ENCODE peak calls at places on chromosome 16, in five cellular contexts. E is epithelial cell of proximal tubule, S is colonic mucosa, B is GM10248, L is NB4. Z is an unnamed sample.

GRCh38 chr16:1985466-1986150 is 1.6 kb downstream of the GFER start:
- DNase-seq in E (no peak), S (peak), B (no peak), L (no peak), Z (no peak)

GRCh38 chr16:9378876-9379275 is 287.4 kb downstream of the HAPSTR1 start:
- DNase-seq in E (no peak), S (no peak), B (no peak), L (peak), Z (no peak)

GRCh38 chr16:72876221-72876620 is 171.7 kb downstream of the ZFHX3 start:
- DNase-seq in E (no peak), S (peak), B (peak), L (peak), Z (no peak)

GRCh38 chr16:1206326-1206725 is 18.7 kb downstream of the TPSG1 start:
- DNase-seq in E (no peak), S (no peak), B (no peak), L (no peak), Z (no peak)

GRCh38 chr16:86508028-86508946 is 2.0 kb upstream of the FOXF1 start:
- DNase-seq in E (no peak), S (no peak), B (no peak), L (no peak), Z (no peak)

GRCh38 chr16:31696968-31697743 is 169.5 kb downstream of the AHSP start:
- DNase-seq in E (no peak), S (no peak), B (no peak), L (peak), Z (no peak)

GRCh38 chr16:19488213-19488640 is 33.7 kb downstream of the GDE1 start:
- DNase-seq in E (no peak), S (peak), B (no peak), L (no peak), Z (no peak)

GRCh38 chr16:8689686-8690085 is 15.3 kb downstream of the ABAT start:
- DNase-seq in E (no peak), S (no peak), B (no peak), L (no peak), Z (no peak)

GRCh38 chr16:30184430-30185140 is 1.2 kb downstream of the CORO1A start:
- DNase-seq in E (no peak), S (peak), B (peak), L (peak), Z (peak)

GRCh38 chr16:71927383-71927782 is 32.1 kb downstream of the IST1 start:
- DNase-seq in E (peak), S (peak), B (no peak), L (no peak), Z (no peak)

GRCh38 chr16:1371054-1371978 is 19.6 kb downstream of the GNPTG start:
- DNase-seq in E (no peak), S (no peak), B (no peak), L (no peak), Z (no peak)

GRCh38 chr16:55035037-55035436 is 104.4 kb downstream of the IRX5 start:
- DNase-seq in E (no peak), S (peak), B (peak), L (peak), Z (peak)

GRCh38 chr16:30352488-30353401 is 2.4 kb downstream of the CD2BP2 start:
- DNase-seq in E (no peak), S (no peak), B (no peak), L (no peak), Z (no peak)

GRCh38 chr16:55225972-55226542 is 97.9 kb upstream of the IRX6 start:
- DNase-seq in E (no peak), S (no peak), B (no peak), L (peak), Z (no peak)

GRCh38 chr16:75224683-75225082 is 5.9 kb downstream of the CTRB1 start:
- DNase-seq in E (no peak), S (no peak), B (no peak), L (no peak), Z (no peak)

GRCh38 chr16:49855822-49856740 is at the start of gene ZNF423:
- DNase-seq in E (no peak), S (peak), B (no peak), L (peak), Z (peak)

GRCh38 chr16:19701091-19701490 is 16.9 kb downstream of the KNOP1 start:
- DNase-seq in E (no peak), S (no peak), B (no peak), L (no peak), Z (no peak)

GRCh38 chr16:74449470-74449869 is 28.2 kb upstream of the CLEC18B start:
- DNase-seq in E (no peak), S (no peak), B (no peak), L (no peak), Z (no peak)

GRCh38 chr16:69865701-69866100 is 85.4 kb upstream of the CLEC18A start:
- DNase-seq in E (no peak), S (no peak), B (no peak), L (peak), Z (no peak)

GRCh38 chr16:25636662-25637061 is 55.1 kb upstream of the HS3ST4 start:
- DNase-seq in E (no peak), S (no peak), B (no peak), L (no peak), Z (no peak)

GRCh38 chr16:16109453-16110110 is 113.7 kb downstream of the ABCC6 start:
- DNase-seq in E (no peak), S (no peak), B (no peak), L (no peak), Z (no peak)

GRCh38 chr16:4574919-4575705 is 19.0 kb downstream of the C16orf96 start:
- DNase-seq in E (no peak), S (no peak), B (peak), L (peak), Z (no peak)

GRCh38 chr16:78844682-78845081 is 745.2 kb downstream of the WWOX start:
- DNase-seq in E (no peak), S (no peak), B (no peak), L (no peak), Z (no peak)

GRCh38 chr16:89981414-89981813 is 32.9 kb downstream of the DEF8 start:
- DNase-seq in E (no peak), S (no peak), B (peak), L (peak), Z (no peak)

GRCh38 chr16:82767808-82768207 is 141.0 kb downstream of the CDH13 start:
- DNase-seq in E (no peak), S (no peak), B (no peak), L (no peak), Z (no peak)

GRCh38 chr16:67632415-67633172 is 12.3 kb upstream of the CARMIL2 start:
- DNase-seq in E (no peak), S (no peak), B (no peak), L (no peak), Z (no peak)

GRCh38 chr16:1944612-1945199 is 1.7 kb upstream of the MSRB1 start:
- DNase-seq in E (no peak), S (no peak), B (no peak), L (no peak), Z (no peak)

GRCh38 chr16:81445143-81445922 is 725 bp downstream of the CMIP start:
- DNase-seq in E (no peak), S (no peak), B (peak), L (peak), Z (peak)

GRCh38 chr16:19380316-19380715 is 37.4 kb upstream of the TMC5 start:
- DNase-seq in E (no peak), S (no peak), B (no peak), L (no peak), Z (no peak)

GRCh38 chr16:19542138-19542821 is 13.2 kb upstream of the VPS35L start:
- DNase-seq in E (no peak), S (peak), B (no peak), L (no peak), Z (no peak)

GRCh38 chr16:14400285-14400977 is 229.6 kb downstream of the PARN start:
- DNase-seq in E (no peak), S (no peak), B (no peak), L (no peak), Z (no peak)

GRCh38 chr16:8611886-8612595 is 9.5 kb upstream of the METTL22 start:
- DNase-seq in E (no peak), S (no peak), B (no peak), L (no peak), Z (no peak)

GRCh38 chr16:29146266-29146665 is 161.4 kb downstream of the LAT start:
- DNase-seq in E (no peak), S (no peak), B (no peak), L (no peak), Z (no peak)

GRCh38 chr16:29141586-29142324 is 156.9 kb downstream of the LAT start:
- DNase-seq in E (no peak), S (no peak), B (no peak), L (no peak), Z (no peak)
- TF ChIP-seq CTCF in E (no peak), S (no peak), B (no peak), L (no peak), Z (no peak)

DNA sequence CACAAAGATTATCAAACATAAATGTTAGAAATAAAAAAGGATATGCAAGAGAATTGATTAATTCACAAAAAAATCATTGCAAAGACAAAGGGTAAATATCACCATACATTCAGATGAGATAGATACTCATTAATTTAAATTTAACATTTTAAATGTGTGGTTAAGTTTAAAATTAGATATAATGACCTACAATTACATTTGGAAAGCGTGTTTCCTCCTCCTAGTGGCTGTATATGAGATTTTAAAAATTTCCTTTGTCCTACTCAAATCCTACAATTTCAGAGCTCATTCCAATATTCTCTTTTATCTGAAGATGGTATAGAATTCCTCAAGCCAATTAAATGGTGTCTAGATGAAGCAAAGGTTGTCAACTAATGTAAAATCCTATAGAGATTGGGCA is 169.2 kb upstream of the CDH8 start:
- DNase-seq in E (no peak), S (no peak), B (no peak), L (no peak), Z (no peak)
- TF ChIP-seq CTCF in E (no peak), S (no peak), B (no peak), L (no peak), Z (peak)

GRCh38 chr16:85441189-85441889 is 171.8 kb upstream of the GSE1 start:
- DNase-seq in E (no peak), S (no peak), B (no peak), L (peak), Z (no peak)
- TF ChIP-seq CTCF in E (no peak), S (no peak), B (peak), L (peak), Z (no peak)

DNA sequence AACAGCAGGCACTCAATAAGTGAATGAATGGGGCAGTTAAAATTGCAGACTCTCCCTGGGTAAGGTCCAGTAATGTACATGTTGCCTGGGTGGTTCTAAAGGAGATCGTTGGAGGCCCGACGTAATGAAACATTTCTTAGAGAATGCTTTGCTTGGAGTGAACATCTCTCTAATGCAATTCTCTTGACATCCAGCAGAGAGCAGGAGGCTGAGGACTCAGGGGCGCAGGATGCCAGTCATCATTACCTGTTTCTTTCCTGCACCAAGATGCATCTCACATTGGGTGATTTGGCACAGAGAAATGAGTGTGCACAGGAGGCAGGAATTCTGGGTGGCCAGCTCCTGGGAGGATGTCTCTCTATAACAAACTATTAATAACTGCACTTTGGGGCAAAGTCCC is 130.3 kb upstream of the RBBP6 start:
- DNase-seq in E (no peak), S (no peak), B (peak), L (peak), Z (no peak)
- TF ChIP-seq CTCF in E (no peak), S (no peak), B (no peak), L (peak), Z (no peak)

GRCh38 chr16:65689726-65690125 is 567.9 kb upstream of the CDH11 start:
- DNase-seq in E (no peak), S (no peak), B (no peak), L (peak), Z (no peak)

GRCh38 chr16:65681406-65681805 is 559.5 kb upstream of the CDH11 start:
- DNase-seq in E (no peak), S (no peak), B (no peak), L (no peak), Z (no peak)

GRCh38 chr16:65679785-65680184 is 557.9 kb upstream of the CDH11 start:
- DNase-seq in E (no peak), S (no peak), B (no peak), L (no peak), Z (no peak)

GRCh38 chr16:65684230-65684629 is 562.4 kb upstream of the CDH11 start:
- DNase-seq in E (no peak), S (no peak), B (no peak), L (peak), Z (no peak)
- TF ChIP-seq CTCF in E (peak), S (no peak), B (no peak), L (peak), Z (peak)

GRCh38 chr16:6341993-6342392 is 990.7 kb upstream of the RBFOX1 start:
- DNase-seq in E (no peak), S (no peak), B (no peak), L (no peak), Z (no peak)

GRCh38 chr16:6343157-6343556 is 989.5 kb upstream of the RBFOX1 start:
- DNase-seq in E (no peak), S (no peak), B (no peak), L (no peak), Z (no peak)

GRCh38 chr16:6349725-6350124 is 982.9 kb upstream of the RBFOX1 start:
- DNase-seq in E (no peak), S (no peak), B (no peak), L (no peak), Z (no peak)

GRCh38 chr16:6345090-6345489 is 987.6 kb upstream of the RBFOX1 start:
- DNase-seq in E (no peak), S (no peak), B (no peak), L (no peak), Z (no peak)
- TF ChIP-seq CTCF in E (no peak), S (no peak), B (no peak), L (peak), Z (no peak)

GRCh38 chr16:3186946-3187690 is 886 bp upstream of the OR1F1 start:
- DNase-seq in E (no peak), S (no peak), B (no peak), L (no peak), Z (no peak)

GRCh38 chr16:3179651-3180050 is 8.4 kb upstream of the OR1F1 start:
- DNase-seq in E (no peak), S (no peak), B (no peak), L (no peak), Z (no peak)

GRCh38 chr16:3180445-3180878 is 7.5 kb upstream of the OR1F1 start:
- DNase-seq in E (no peak), S (no peak), B (no peak), L (no peak), Z (no peak)

GRCh38 chr16:3183445-3184139 is 4.4 kb upstream of the OR1F1 start:
- DNase-seq in E (no peak), S (no peak), B (no peak), L (no peak), Z (no peak)

DNA sequence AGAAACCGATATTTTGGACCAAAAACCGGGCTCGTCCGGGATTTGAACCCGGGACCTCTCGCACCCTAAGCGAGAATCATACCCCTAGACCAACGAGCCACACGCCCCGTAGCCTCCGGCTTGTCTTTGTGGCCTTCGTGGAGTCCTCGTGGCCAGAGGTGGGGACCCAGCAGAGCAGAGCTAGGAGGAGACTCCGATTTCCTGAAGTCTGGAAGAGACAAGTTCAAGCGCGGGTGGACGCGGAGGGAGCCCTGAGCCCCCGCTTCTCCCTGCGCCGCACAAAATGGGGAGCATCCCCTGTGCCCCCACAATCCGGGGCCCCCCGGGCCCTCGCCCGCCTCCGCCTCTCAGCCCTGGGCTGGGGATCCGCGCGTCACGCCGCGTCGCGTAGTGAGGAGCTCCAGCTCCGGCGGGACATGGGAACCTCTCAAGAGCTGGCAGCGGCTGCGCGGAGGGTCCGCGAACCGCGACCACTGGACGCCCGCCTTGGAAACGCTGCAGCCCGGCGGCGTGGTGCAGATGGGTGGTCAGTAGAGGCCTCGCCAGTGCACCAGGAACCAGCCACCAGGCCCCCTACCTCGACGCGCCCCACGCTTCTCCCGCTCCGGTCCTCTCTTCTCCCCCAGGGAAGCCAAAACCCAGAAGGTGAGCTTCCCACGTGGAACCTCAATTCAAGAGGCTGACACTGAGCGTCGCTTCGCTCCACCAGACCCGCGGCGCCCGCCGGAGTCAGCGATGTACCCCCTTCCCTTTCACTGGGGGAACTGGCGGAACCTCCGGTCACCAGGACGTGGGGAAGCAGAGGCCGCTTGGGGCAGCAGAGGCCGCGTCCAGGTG is 5.2 kb upstream of the OR1F1 start:
- DNase-seq in E (no peak), S (peak), B (peak), L (peak), Z (peak)
- TF ChIP-seq CTCF in E (peak), S (peak), B (peak), L (no peak), Z (no peak)

Z was measured in glutamatergic neuron.